ENCODE peak calls at places on chromosomes 4 and X, in seven cellular contexts. X, L, Y, J, M, Z and N are unnamed samples.
A peak's percentile ranks its signal among the peaks of the same experiment; 100 is the strongest.

GRCh38 chr4:118918388-118918787 is 29.7 kb downstream of the SYNPO2 start:
- DNase-seq in X (no peak), J (peak; percentile 86), M (no peak), Y (no peak), L (no peak), Z (no peak), N (no peak)

GRCh38 chr4:116469582-116469981 is 615.8 kb downstream of the TRAM1L1 start:
- DNase-seq in Y (no peak), M (no peak), L (no peak), X (no peak), Z (no peak), J (no peak), N (no peak)

GRCh38 chr4:143358923-143359694 is 22.4 kb downstream of the GAB1 start:
- DNase-seq in J (peak; percentile 53), Z (no peak), L (no peak), X (no peak), M (peak; percentile 22), Y (peak; percentile 59), N (peak; percentile 57)

GRCh38 chr4:1178300-1179088 is 6.1 kb upstream of the SPON2 start:
- DNase-seq in Y (no peak), J (no peak), M (no peak), X (no peak), Z (no peak), L (no peak), N (peak; percentile 22)

GRCh38 chr4:77819409-77819835 is 254 bp upstream of the CNOT6L start:
- DNase-seq in X (no peak), L (peak; percentile 61), M (peak; percentile 31), Y (peak; percentile 66), J (no peak), Z (no peak), N (no peak)

GRCh38 chrX:17499512-17499911 is 124.5 kb downstream of the NHS start:
- DNase-seq in J (no peak), L (no peak), Y (no peak), M (no peak), Z (no peak), X (no peak), N (no peak)

GRCh38 chrX:134236690-134237362 is at the start of gene CCDC160:
- DNase-seq in M (peak; percentile 2), L (peak; percentile 96), Y (peak; percentile 29), J (no peak), Z (no peak), X (no peak), N (peak; percentile 35)

GRCh38 chrX:71616672-71617529 is 1.4 kb downstream of the CXCR3 start:
- DNase-seq in Z (no peak), X (no peak), M (peak; percentile 28), Y (no peak), J (no peak), L (no peak), N (peak; percentile 33)

GRCh38 chr4:40152642-40153041 is 44.2 kb upstream of the RHOH start:
- DNase-seq in Z (no peak), X (no peak), J (no peak), L (no peak), M (no peak), Y (no peak), N (no peak)

GRCh38 chrX:140141444-140142029 is 176.2 kb upstream of the CXorf66 start:
- DNase-seq in Y (peak; percentile 58), Z (peak; percentile 48), L (peak; percentile 46), J (peak; percentile 7), M (peak; percentile 1), X (no peak), N (peak; percentile 42)

GRCh38 chr4:153651041-153651960 is 32.8 kb upstream of the TLR2 start:
- DNase-seq in L (no peak), Y (no peak), M (peak; percentile 49), J (no peak), Z (peak; percentile 71), X (peak; percentile 20), N (no peak)